ENCODE peak calls at places on chromosomes 5 and 9, in six cellular contexts. C is AML-193, F is progenitor cell of endocrine pancreas, W is nephron progenitor cell, L is cardiac fibroblast, U is heart left ventricle. S is an unnamed sample.

GRCh38 chr9:18910858-18911257 is 122.2 kb downstream of the SAXO1 start:
- DNase-seq in C (no peak), F (no peak), W (no peak), L (no peak), U (no peak), S (no peak)

GRCh38 chr9:115627511-115627910 is 509.6 kb upstream of the TNC start:
- DNase-seq in C (no peak), F (no peak), W (no peak), L (no peak), U (no peak), S (no peak)

GRCh38 chr5:34686762-34687268 is 30.7 kb downstream of the RAI14 start:
- DNase-seq in C (no peak), F (peak; percentile 29), W (no peak), L (peak; percentile 99), U (no peak), S (peak; percentile 100)

GRCh38 chr5:5658226-5658625 is 235.7 kb downstream of the ICE1 start:
- DNase-seq in C (no peak), F (no peak), W (no peak), L (peak; percentile 72), U (no peak), S (no peak)

GRCh38 chr5:144191998-144192397 is 21.3 kb downstream of the KCTD16 start:
- DNase-seq in C (peak; percentile 76), F (no peak), W (no peak), L (peak; percentile 71), U (no peak), S (peak; percentile 94)

GRCh38 chr5:87010736-87011135 is 256.9 kb upstream of the RASA1 start:
- DNase-seq in C (no peak), F (no peak), W (no peak), L (peak; percentile 60), U (no peak), S (no peak)

GRCh38 chr5:56838409-56839039 is 23.2 kb downstream of the MAP3K1 start:
- DNase-seq in C (peak; percentile 63), F (no peak), W (no peak), L (peak; percentile 78), U (no peak), S (peak; percentile 77)

GRCh38 chr5:178120661-178121357 is 7.5 kb downstream of the N4BP3 start:
- DNase-seq in C (no peak), F (peak; percentile 25), W (peak; percentile 68), L (peak; percentile 79), U (peak; percentile 91), S (peak; percentile 62)

GRCh38 chr5:43036856-43037711 is 3.0 kb downstream of the ANXA2R start:
- DNase-seq in C (no peak), F (no peak), W (peak; percentile 35), L (peak; percentile 39), U (no peak), S (peak; percentile 56)

GRCh38 chr9:82982271-82982880 is 80.6 kb downstream of the RASEF start:
- DNase-seq in C (no peak), F (no peak), W (no peak), L (no peak), U (no peak), S (no peak)

GRCh38 chr9:87422999-87423398 is 74.7 kb upstream of the DAPK1 start:
- DNase-seq in C (no peak), F (no peak), W (no peak), L (peak; percentile 24), U (no peak), S (peak; percentile 30)

GRCh38 chr9:90433398-90433890 is 209.2 kb downstream of the DIRAS2 start:
- DNase-seq in C (no peak), F (peak; percentile 17), W (peak; percentile 77), L (peak; percentile 32), U (no peak), S (peak; percentile 47)

GRCh38 chr5:152599096-152599495 is 194.0 kb upstream of the NMUR2 start:
- DNase-seq in C (no peak), F (no peak), W (no peak), L (no peak), U (no peak), S (no peak)

GRCh38 chr9:93301291-93301811 is 117.4 kb downstream of the WNK2 start:
- DNase-seq in C (no peak), F (no peak), W (no peak), L (no peak), U (no peak), S (no peak)

GRCh38 chr5:102570747-102571146 is 71.9 kb upstream of the SLCO6A1 start:
- DNase-seq in C (no peak), F (no peak), W (no peak), L (no peak), U (no peak), S (no peak)

GRCh38 chr5:107900721-107901120 is 230.0 kb upstream of the EFNA5 start:
- DNase-seq in C (no peak), F (no peak), W (no peak), L (no peak), U (no peak), S (peak; percentile 15)

GRCh38 chr9:127863179-127863578 is 8.7 kb upstream of the ENG start:
- DNase-seq in C (peak; percentile 25), F (no peak), W (no peak), L (no peak), U (no peak), S (no peak)

GRCh38 chr9:91420471-91421021 is 3.1 kb downstream of the NFIL3 start:
- DNase-seq in C (no peak), F (no peak), W (no peak), L (peak; percentile 33), U (no peak), S (peak; percentile 41)

GRCh38 chr5:68730220-68731010 is 363.4 kb upstream of the SLC30A5 start:
- DNase-seq in C (no peak), F (no peak), W (no peak), L (peak; percentile 84), U (no peak), S (peak; percentile 59)

GRCh38 chr5:131571669-131572168 is 63.3 kb downstream of the RAPGEF6 start:
- DNase-seq in C (no peak), F (no peak), W (no peak), L (no peak), U (no peak), S (no peak)

GRCh38 chr9:108002296-108003056 is 512.9 kb upstream of the KLF4 start:
- DNase-seq in C (no peak), F (no peak), W (no peak), L (peak; percentile 74), U (no peak), S (peak; percentile 10)

S was measured in amniotic epithelial cell.